ENCODE peak calls at places on chromosomes 2 and 18, in four cellular contexts. One of them, this sample, is unnamed.

GRCh38 chr2:159677654-159678053 is 34.7 kb upstream of the MARCHF7 start:
- DNase-seq in HCT116: no peak
- DNase-seq in GM23338: no peak
- DNase-seq in PC-3: peak; percentile 30
- DNase-seq in this sample: no peak

GRCh38 chr18:44626807-44627206 is 53.9 kb upstream of the SETBP1 start:
- DNase-seq in PC-3: peak; percentile 28
- DNase-seq in HCT116: no peak
- DNase-seq in GM23338: no peak
- DNase-seq in this sample: no peak

GRCh38 chr18:25055076-25055475 is 296.9 kb downstream of the ZNF521 start:
- DNase-seq in HCT116: no peak
- DNase-seq in GM23338: no peak
- DNase-seq in PC-3: peak; percentile 35
- DNase-seq in this sample: no peak

GRCh38 chr2:54496920-54497319 is 40.8 kb downstream of the SPTBN1 start:
- DNase-seq in HCT116: no peak
- DNase-seq in GM23338: no peak
- DNase-seq in PC-3: no peak
- DNase-seq in this sample: no peak

GRCh38 chr2:136286423-136286822 is 168.5 kb upstream of the CXCR4 start:
- DNase-seq in HCT116: no peak
- DNase-seq in PC-3: no peak
- DNase-seq in GM23338: no peak
- DNase-seq in this sample: no peak

GRCh38 chr2:19120941-19121750 is 237.3 kb downstream of the OSR1 start:
- DNase-seq in GM23338: no peak
- DNase-seq in HCT116: peak; percentile 63
- DNase-seq in PC-3: peak; percentile 96
- DNase-seq in this sample: no peak

GRCh38 chr2:69177063-69177771 is 164.2 kb downstream of the ANTXR1 start:
- DNase-seq in HCT116: no peak
- DNase-seq in PC-3: no peak
- DNase-seq in GM23338: peak; percentile 70
- DNase-seq in this sample: peak; percentile 61

GRCh38 chr18:23828426-23828825 is 139.2 kb downstream of the LAMA3 start:
- DNase-seq in HCT116: peak; percentile 67
- DNase-seq in PC-3: peak; percentile 88
- DNase-seq in GM23338: no peak
- DNase-seq in this sample: no peak

GRCh38 chr18:50429207-50429948 is 54.5 kb downstream of the SKA1 start:
- DNase-seq in PC-3: peak; percentile 38
- DNase-seq in HCT116: peak; percentile 39
- DNase-seq in GM23338: peak; percentile 76
- DNase-seq in this sample: peak; percentile 58

GRCh38 chr2:23912054-23912453 is 14.9 kb downstream of the ATAD2B start:
- DNase-seq in HCT116: peak; percentile 37
- DNase-seq in GM23338: no peak
- DNase-seq in PC-3: no peak
- DNase-seq in this sample: no peak

GRCh38 chr2:219775506-219775905 is 148.1 kb downstream of the SLC4A3 start:
- DNase-seq in PC-3: no peak
- DNase-seq in HCT116: no peak
- DNase-seq in GM23338: no peak
- DNase-seq in this sample: no peak

GRCh38 chr2:200039847-200040246 is 84.5 kb downstream of the MAIP1 start:
- DNase-seq in HCT116: no peak
- DNase-seq in GM23338: no peak
- DNase-seq in PC-3: no peak
- DNase-seq in this sample: no peak

GRCh38 chr2:203656522-203657287 is 49.7 kb upstream of the CD28 start:
- DNase-seq in PC-3: no peak
- DNase-seq in HCT116: no peak
- DNase-seq in GM23338: peak; percentile 17
- DNase-seq in this sample: peak; percentile 11

GRCh38 chr2:62030902-62031301 is 125.4 kb downstream of the COMMD1 start:
- DNase-seq in HCT116: no peak
- DNase-seq in PC-3: no peak
- DNase-seq in GM23338: no peak
- DNase-seq in this sample: no peak

GRCh38 chr2:101474752-101475384 is at the start of gene RFX8:
- DNase-seq in GM23338: peak; percentile 51
- DNase-seq in PC-3: peak; percentile 53
- DNase-seq in HCT116: no peak
- DNase-seq in this sample: no peak

GRCh38 chr18:79542876-79543750 is 136.5 kb upstream of the CTDP1 start:
- DNase-seq in GM23338: no peak
- DNase-seq in PC-3: no peak
- DNase-seq in HCT116: no peak
- DNase-seq in this sample: no peak

GRCh38 chr2:173881466-173881865 is 83.7 kb downstream of the SP3 start:
- DNase-seq in PC-3: no peak
- DNase-seq in GM23338: no peak
- DNase-seq in HCT116: no peak
- DNase-seq in this sample: no peak

GRCh38 chr18:21600526-21601410 is at the start of gene ESCO1:
- DNase-seq in PC-3: peak; percentile 98
- DNase-seq in HCT116: peak; percentile 99
- DNase-seq in GM23338: peak; percentile 94
- DNase-seq in this sample: peak; percentile 96

GRCh38 chr2:69298261-69298660 is 88.8 kb downstream of the GFPT1 start:
- DNase-seq in HCT116: no peak
- DNase-seq in PC-3: peak; percentile 93
- DNase-seq in GM23338: no peak
- DNase-seq in this sample: no peak

GRCh38 chr2:28342081-28342967 is 50.3 kb upstream of the FOSL2 start:
- DNase-seq in PC-3: peak; percentile 33
- DNase-seq in HCT116: no peak
- DNase-seq in GM23338: no peak
- DNase-seq in this sample: no peak

GRCh38 chr2:45412754-45413379 is 198.2 kb downstream of the SRBD1 start:
- DNase-seq in PC-3: no peak
- DNase-seq in GM23338: peak; percentile 47
- DNase-seq in HCT116: no peak
- DNase-seq in this sample: no peak

GRCh38 chr2:233267516-233268245 is 16.2 kb downstream of the ATG16L1 start:
- DNase-seq in PC-3: no peak
- DNase-seq in GM23338: no peak
- DNase-seq in HCT116: no peak
- DNase-seq in this sample: no peak

GRCh38 chr18:48749768-48750167 is 201.0 kb downstream of the SMAD7 start:
- DNase-seq in GM23338: no peak
- DNase-seq in PC-3: no peak
- DNase-seq in HCT116: no peak
- DNase-seq in this sample: no peak

GRCh38 chr2:188145885-188146284 is 145.8 kb upstream of the GULP1 start:
- DNase-seq in GM23338: peak; percentile 26
- DNase-seq in HCT116: no peak
- DNase-seq in PC-3: no peak
- DNase-seq in this sample: no peak

GRCh38 chr18:12839526-12840196 is 44.4 kb downstream of the PTPN2 start:
- DNase-seq in HCT116: no peak
- DNase-seq in GM23338: no peak
- DNase-seq in PC-3: no peak
- DNase-seq in this sample: no peak

GRCh38 chr2:33598472-33599174 is 476 bp downstream of the FAM98A start:
- DNase-seq in GM23338: peak; percentile 47
- DNase-seq in PC-3: peak; percentile 49
- DNase-seq in HCT116: no peak
- DNase-seq in this sample: peak; percentile 52

GRCh38 chr2:44572196-44572900 is 210.6 kb downstream of the CAMKMT start:
- DNase-seq in GM23338: no peak
- DNase-seq in PC-3: peak; percentile 81
- DNase-seq in HCT116: no peak
- DNase-seq in this sample: no peak

GRCh38 chr18:35289293-35290069 is 548 bp downstream of the ZSCAN30 start:
- DNase-seq in GM23338: peak; percentile 51
- DNase-seq in HCT116: no peak
- DNase-seq in PC-3: no peak
- DNase-seq in this sample: peak; percentile 8

GRCh38 chr2:62383843-62384242 is 122.2 kb downstream of the TMEM17 start:
- DNase-seq in PC-3: peak; percentile 35
- DNase-seq in GM23338: no peak
- DNase-seq in HCT116: no peak
- DNase-seq in this sample: no peak

GRCh38 chr18:33849731-33850130 is 271.7 kb downstream of the ASXL3 start:
- DNase-seq in HCT116: no peak
- DNase-seq in PC-3: no peak
- DNase-seq in GM23338: no peak
- DNase-seq in this sample: no peak

GRCh38 chr18:41922171-41922570 is 32.9 kb upstream of the PIK3C3 start:
- DNase-seq in HCT116: no peak
- DNase-seq in GM23338: no peak
- DNase-seq in PC-3: no peak
- DNase-seq in this sample: peak; percentile 31

GRCh38 chr2:112480540-112481049 is 1.4 kb upstream of the TTL start:
- DNase-seq in HCT116: no peak
- DNase-seq in PC-3: no peak
- DNase-seq in GM23338: peak; percentile 36
- DNase-seq in this sample: peak; percentile 22

GRCh38 chr2:19738707-19739106 is 163.1 kb downstream of the TTC32 start:
- DNase-seq in PC-3: no peak
- DNase-seq in HCT116: no peak
- DNase-seq in GM23338: no peak
- DNase-seq in this sample: no peak

GRCh38 chr18:3266062-3266608 is 4.2 kb downstream of the MYL12B start:
- DNase-seq in GM23338: no peak
- DNase-seq in HCT116: no peak
- DNase-seq in PC-3: no peak
- DNase-seq in this sample: no peak

GRCh38 chr2:138364554-138365162 is 136.9 kb upstream of the SPOPL start:
- DNase-seq in PC-3: peak; percentile 37
- DNase-seq in GM23338: no peak
- DNase-seq in HCT116: no peak
- DNase-seq in this sample: no peak

GRCh38 chr2:224412064-224412921 is 10.4 kb upstream of the FAM124B start:
- DNase-seq in PC-3: no peak
- DNase-seq in GM23338: no peak
- DNase-seq in HCT116: no peak
- DNase-seq in this sample: no peak

GRCh38 chr2:72937356-72937669 is 20.0 kb downstream of the EMX1 start:
- DNase-seq in PC-3: no peak
- DNase-seq in HCT116: no peak
- DNase-seq in GM23338: no peak
- DNase-seq in this sample: no peak

GRCh38 chr2:182368446-182368845 is 58.4 kb downstream of the PDE1A start:
- DNase-seq in PC-3: no peak
- DNase-seq in GM23338: no peak
- DNase-seq in HCT116: no peak
- DNase-seq in this sample: no peak
- TF ChIP-seq EZH2phosphoT487 in PC-3: no peak
- TF ChIP-seq EZH2phosphoT487 in GM23338: no peak
- TF ChIP-seq EZH2phosphoT487 in HCT116: no peak
- TF ChIP-seq EZH2phosphoT487 in this sample: no peak

GRCh38 chr2:128548461-128548891 is 229.8 kb upstream of the HS6ST1 start:
- DNase-seq in GM23338: no peak
- DNase-seq in PC-3: no peak
- DNase-seq in HCT116: no peak
- DNase-seq in this sample: no peak

GRCh38 chr2:128549646-128550260 is 231.1 kb upstream of the HS6ST1 start:
- DNase-seq in HCT116: no peak
- DNase-seq in GM23338: no peak
- DNase-seq in PC-3: no peak
- DNase-seq in this sample: no peak

GRCh38 chr2:128545829-128546228 is 227.2 kb upstream of the HS6ST1 start:
- DNase-seq in PC-3: no peak
- DNase-seq in HCT116: no peak
- DNase-seq in GM23338: no peak
- DNase-seq in this sample: no peak

GRCh38 chr2:128549094-128549493 is 230.4 kb upstream of the HS6ST1 start:
- DNase-seq in HCT116: no peak
- DNase-seq in PC-3: no peak
- DNase-seq in GM23338: no peak
- DNase-seq in this sample: no peak

GRCh38 chr2:128547667-128548066 is 229.0 kb upstream of the HS6ST1 start:
- DNase-seq in HCT116: no peak
- DNase-seq in PC-3: no peak
- DNase-seq in GM23338: no peak
- DNase-seq in this sample: no peak
- TF ChIP-seq EZH2phosphoT487 in HCT116: no peak
- TF ChIP-seq EZH2phosphoT487 in PC-3: no peak
- TF ChIP-seq EZH2phosphoT487 in GM23338: no peak
- TF ChIP-seq EZH2phosphoT487 in this sample: no peak

DNA sequence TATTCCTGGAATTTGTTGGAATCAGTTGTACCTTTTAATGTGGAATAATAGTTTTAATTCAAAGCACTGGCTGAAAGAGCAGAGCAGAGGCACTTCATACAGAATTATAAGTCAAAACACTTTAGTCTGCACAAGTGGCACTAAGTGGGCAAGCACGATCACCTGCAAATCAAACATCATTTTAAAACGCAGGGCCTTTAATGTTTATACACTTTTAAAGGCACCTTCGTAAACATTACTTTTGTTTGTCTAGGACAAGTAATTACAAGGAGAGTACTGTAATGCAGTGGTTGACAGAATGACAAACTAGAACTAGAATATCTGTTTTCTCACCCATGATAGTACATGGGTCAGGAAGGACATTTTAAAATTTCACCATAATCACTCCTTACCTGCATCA is 36.4 kb downstream of the LANCL1 start:
- DNase-seq in GM23338: no peak
- DNase-seq in PC-3: no peak
- DNase-seq in HCT116: no peak
- DNase-seq in this sample: no peak
- TF ChIP-seq EZH2phosphoT487 in GM23338: no peak
- TF ChIP-seq EZH2phosphoT487 in PC-3: no peak
- TF ChIP-seq EZH2phosphoT487 in HCT116: no peak
- TF ChIP-seq EZH2phosphoT487 in this sample: no peak

GRCh38 chr2:12169060-12169406 is 422.6 kb downstream of the LPIN1 start:
- DNase-seq in GM23338: no peak
- DNase-seq in HCT116: no peak
- DNase-seq in PC-3: no peak
- DNase-seq in this sample: no peak

GRCh38 chr2:12168354-12169059 is 422.1 kb downstream of the LPIN1 start:
- DNase-seq in HCT116: no peak
- DNase-seq in GM23338: no peak
- DNase-seq in PC-3: no peak
- DNase-seq in this sample: no peak

GRCh38 chr2:12167525-12168317 is 421.3 kb downstream of the LPIN1 start:
- DNase-seq in HCT116: no peak
- DNase-seq in PC-3: no peak
- DNase-seq in GM23338: peak; percentile 31
- DNase-seq in this sample: peak; percentile 78

GRCh38 chr2:12170151-12170550 is 423.7 kb downstream of the LPIN1 start:
- DNase-seq in PC-3: no peak
- DNase-seq in GM23338: no peak
- DNase-seq in HCT116: no peak
- DNase-seq in this sample: no peak

DNA sequence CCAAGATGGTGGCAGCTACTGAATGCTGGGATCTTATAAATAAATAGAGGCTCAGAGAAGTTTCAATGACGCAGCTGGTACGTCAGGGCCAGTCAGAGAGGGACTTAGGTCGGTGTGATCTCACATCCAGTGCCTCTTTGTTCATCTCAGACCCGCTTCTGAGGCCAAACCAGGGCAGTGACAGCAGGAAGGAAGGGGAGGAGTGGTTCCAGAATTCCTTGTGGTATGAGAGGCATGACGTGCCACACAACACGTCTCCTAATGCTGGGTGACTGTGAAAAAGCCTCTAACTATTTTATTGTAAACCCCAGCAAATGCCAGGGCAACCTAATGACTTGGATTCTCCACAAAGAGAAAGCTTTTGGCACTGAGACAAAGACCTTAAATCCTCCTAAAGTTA is 423.3 kb downstream of the LPIN1 start:
- DNase-seq in PC-3: no peak
- DNase-seq in GM23338: no peak
- DNase-seq in HCT116: no peak
- DNase-seq in this sample: peak; percentile 31
- TF ChIP-seq EZH2phosphoT487 in PC-3: no peak
- TF ChIP-seq EZH2phosphoT487 in GM23338: no peak
- TF ChIP-seq EZH2phosphoT487 in HCT116: no peak
- TF ChIP-seq EZH2phosphoT487 in this sample: no peak

This sample was measured in neural progenitor cell.